ENCODE peak calls at places on chromosome 9, in seven cellular contexts. M is stimulated activated CD8-positive, alpha-beta memory T cell treated with anti-CD3 and anti-CD28 coated beads, Interleukin-4, amount 100 ng/mL, for 48 hours; G is colonic mucosa; E is neural crest cell; Q is PC-3; I is hippocampal formation; A is psoas muscle. S is an unnamed sample.

GRCh38 chr9:122936464-122936863 is 4.4 kb upstream of the RABGAP1 start:
- DNase-seq in M (no peak), G (no peak), E (no peak), Q (no peak), I (no peak), A (no peak), S (no peak)

GRCh38 chr9:135370411-135371375 is 108.9 kb upstream of the PPP1R26 start:
- DNase-seq in M (no peak), G (no peak), E (no peak), Q (no peak), I (no peak), A (no peak), S (peak; percentile 61)

GRCh38 chr9:121897140-121897539 is 196.0 kb downstream of the TTLL11 start:
- DNase-seq in M (no peak), G (no peak), E (no peak), Q (no peak), I (no peak), A (no peak), S (no peak)

GRCh38 chr9:106864533-106865143 is 1.7 kb downstream of the ZNF462 start:
- DNase-seq in M (no peak), G (no peak), E (no peak), Q (peak; percentile 36), I (no peak), A (no peak), S (no peak)

GRCh38 chr9:98034593-98035546 is 21.7 kb upstream of the NANS start:
- DNase-seq in M (peak; percentile 97), G (peak; percentile 92), E (peak; percentile 90), Q (peak; percentile 71), I (peak; percentile 40), A (peak; percentile 79), S (peak; percentile 72)

GRCh38 chr9:89606049-89606481 is 1.3 kb downstream of the GADD45G start:
- DNase-seq in M (peak; percentile 53), G (peak; percentile 81), E (peak; percentile 36), Q (peak; percentile 78), I (peak; percentile 42), A (peak; percentile 81), S (no peak)

GRCh38 chr9:120846906-120847305 is 4.2 kb upstream of the PSMD5 start:
- DNase-seq in M (no peak), G (no peak), E (no peak), Q (no peak), I (no peak), A (no peak), S (no peak)

GRCh38 chr9:78029601-78030552 is 1.7 kb downstream of the GNAQ start:
- DNase-seq in M (no peak), G (peak; percentile 55), E (no peak), Q (no peak), I (no peak), A (peak; percentile 18), S (no peak)

GRCh38 chr9:133342083-133342406 is 5.9 kb downstream of the MED22 start:
- DNase-seq in M (no peak), G (no peak), E (no peak), Q (no peak), I (no peak), A (no peak), S (no peak)

GRCh38 chr9:122474561-122474960 is 3.2 kb downstream of the OR1J1 start:
- DNase-seq in M (no peak), G (no peak), E (no peak), Q (no peak), I (no peak), A (no peak), S (no peak)

GRCh38 chr9:92294297-92294676 is 790 bp upstream of the IARS1 start:
- DNase-seq in M (peak; percentile 41), G (peak; percentile 20), E (peak; percentile 9), Q (no peak), I (no peak), A (no peak), S (no peak)

GRCh38 chr9:81318571-81318970 is 370.8 kb downstream of the TLE1 start:
- DNase-seq in M (no peak), G (no peak), E (no peak), Q (peak; percentile 69), I (no peak), A (no peak), S (no peak)

GRCh38 chr9:94847486-94847885 is 121.0 kb downstream of the AOPEP start:
- DNase-seq in M (no peak), G (no peak), E (no peak), Q (peak; percentile 43), I (no peak), A (no peak), S (no peak)

GRCh38 chr9:131020388-131020787 is 11.4 kb downstream of the LAMC3 start:
- DNase-seq in M (no peak), G (no peak), E (no peak), Q (peak; percentile 23), I (no peak), A (no peak), S (no peak)

GRCh38 chr9:116695441-116695840 is 8.3 kb downstream of the TRIM32 start:
- DNase-seq in M (no peak), G (no peak), E (no peak), Q (no peak), I (no peak), A (no peak), S (no peak)

GRCh38 chr9:72661401-72662135 is 140.2 kb downstream of the TMC1 start:
- DNase-seq in M (no peak), G (no peak), E (no peak), Q (no peak), I (no peak), A (no peak), S (no peak)

GRCh38 chr9:112380102-112380581 is at the start of gene HSDL2:
- DNase-seq in M (peak; percentile 54), G (peak; percentile 67), E (no peak), Q (peak; percentile 30), I (no peak), A (peak; percentile 59), S (no peak)

GRCh38 chr9:135247174-135247930 is 159.9 kb downstream of the OLFM1 start:
- DNase-seq in M (no peak), G (no peak), E (no peak), Q (no peak), I (no peak), A (peak; percentile 10), S (no peak)

GRCh38 chr9:80605129-80605528 is 1033.4 kb downstream of the TLE4 start:
- DNase-seq in M (no peak), G (no peak), E (no peak), Q (peak; percentile 49), I (peak; percentile 57), A (no peak), S (peak; percentile 6)

GRCh38 chr9:89814340-89815040 is 209.7 kb downstream of the GADD45G start:
- DNase-seq in M (no peak), G (no peak), E (no peak), Q (no peak), I (no peak), A (peak; percentile 26), S (peak; percentile 52)

GRCh38 chr9:122468735-122469134 is 9.0 kb downstream of the OR1J1 start:
- DNase-seq in M (no peak), G (no peak), E (no peak), Q (no peak), I (no peak), A (no peak), S (no peak)

GRCh38 chr9:78680196-78680595 is 383.3 kb downstream of the PSAT1 start:
- DNase-seq in M (no peak), G (no peak), E (no peak), Q (no peak), I (no peak), A (no peak), S (no peak)

GRCh38 chr9:107881625-107882300 is 392.2 kb upstream of the KLF4 start:
- DNase-seq in M (no peak), G (no peak), E (no peak), Q (no peak), I (peak; percentile 12), A (no peak), S (no peak)

GRCh38 chr9:8437878-8438277 is 638.3 kb upstream of the DMAC1 start:
- DNase-seq in M (no peak), G (no peak), E (no peak), Q (no peak), I (no peak), A (no peak), S (no peak)

GRCh38 chr9:124782661-124783574 is 6.0 kb downstream of the OLFML2A start:
- DNase-seq in M (no peak), G (no peak), E (no peak), Q (no peak), I (no peak), A (no peak), S (no peak)

GRCh38 chr9:94950733-94951590 is 224.5 kb downstream of the AOPEP start:
- DNase-seq in M (no peak), G (no peak), E (no peak), Q (no peak), I (no peak), A (no peak), S (peak; percentile 14)

GRCh38 chr9:78127271-78128225 is 95.9 kb upstream of the GNAQ start:
- DNase-seq in M (no peak), G (no peak), E (peak; percentile 31), Q (no peak), I (peak; percentile 95), A (no peak), S (no peak)

GRCh38 chr9:136644343-136644592 is 18.4 kb upstream of the EGFL7 start:
- DNase-seq in M (no peak), G (peak; percentile 89), E (no peak), Q (no peak), I (no peak), A (peak; percentile 88), S (no peak)

GRCh38 chr9:34380034-34380510 is 3.4 kb upstream of the MYORG start:
- DNase-seq in M (peak; percentile 41), G (peak; percentile 42), E (no peak), Q (no peak), I (no peak), A (no peak), S (no peak)

GRCh38 chr9:93099551-93100264 is 3.7 kb downstream of the CARD19 start:
- DNase-seq in M (no peak), G (no peak), E (no peak), Q (no peak), I (no peak), A (no peak), S (no peak)

GRCh38 chr9:95592931-95593330 is 76.2 kb upstream of the PTCH1 start:
- DNase-seq in M (no peak), G (no peak), E (no peak), Q (no peak), I (no peak), A (no peak), S (no peak)

GRCh38 chr9:16069671-16070586 is 517.1 kb downstream of the CCDC171 start:
- DNase-seq in M (no peak), G (no peak), E (no peak), Q (no peak), I (no peak), A (no peak), S (no peak)